ENCODE peak calls at places on chromosomes 3 and 15, in four cellular contexts. V, M, H and I are unnamed samples.

GRCh38 chr3:51672083-51672475 is 1.0 kb downstream of the TEX264 start:
- DNase-seq in V (no peak), M (no peak), H (no peak), I (no peak)

GRCh38 chr15:40338921-40339620 is 1.7 kb downstream of the CCDC9B start:
- DNase-seq in V (no peak), M (peak; percentile 85), H (no peak), I (no peak)

GRCh38 chr15:69160976-69161877 is 792 bp downstream of the GLCE start:
- DNase-seq in V (peak; percentile 17), M (peak; percentile 30), H (no peak), I (peak; percentile 37)

GRCh38 chr3:56838441-56838840 is 36.7 kb upstream of the ARHGEF3 start:
- DNase-seq in V (no peak), M (no peak), H (no peak), I (no peak)

GRCh38 chr15:61697796-61698195 is 362.5 kb downstream of the VPS13C start:
- DNase-seq in V (no peak), M (no peak), H (no peak), I (no peak)

GRCh38 chr3:71857926-71858325 is 73.0 kb upstream of the PROK2 start:
- DNase-seq in V (no peak), M (no peak), H (no peak), I (no peak)

GRCh38 chr3:4751057-4752051 is 227.9 kb upstream of the BHLHE40 start:
- DNase-seq in V (no peak), M (peak; percentile 25), H (no peak), I (no peak)

GRCh38 chr15:73989001-73989798 is 2.9 kb downstream of the STOML1 start:
- DNase-seq in V (no peak), M (no peak), H (no peak), I (no peak)

GRCh38 chr15:100849021-100849831 is 30.4 kb upstream of the ALDH1A3 start:
- DNase-seq in V (peak; percentile 37), M (no peak), H (no peak), I (no peak)

GRCh38 chr3:196661400-196661799 is 21.9 kb downstream of the NRROS start:
- DNase-seq in V (no peak), M (no peak), H (no peak), I (no peak)

GRCh38 chr15:74311734-74312444 is 55.6 kb downstream of the CYP11A1 start:
- DNase-seq in V (peak; percentile 85), M (peak; percentile 34), H (no peak), I (peak; percentile 39)

GRCh38 chr15:45138814-45139765 is 9.3 kb downstream of the DUOX1 start:
- DNase-seq in V (no peak), M (no peak), H (no peak), I (no peak)

GRCh38 chr15:62533687-62534086 is 368.6 kb upstream of the C2CD4B start:
- DNase-seq in V (no peak), M (no peak), H (no peak), I (no peak)

GRCh38 chr15:58987501-58988010 is at the start of gene RNF111:
- DNase-seq in V (peak; percentile 91), M (peak; percentile 93), H (peak; percentile 90), I (peak; percentile 76)

GRCh38 chr3:52286777-52287110 is 884 bp upstream of the GLYCTK start:
- DNase-seq in V (no peak), M (peak; percentile 61), H (no peak), I (no peak)

GRCh38 chr3:29922990-29923746 is 642.3 kb downstream of the RBMS3 start:
- DNase-seq in V (no peak), M (peak; percentile 54), H (no peak), I (no peak)

GRCh38 chr3:4360817-4361216 is 57.6 kb downstream of the SETMAR start:
- DNase-seq in V (no peak), M (no peak), H (no peak), I (no peak)

GRCh38 chr15:34358367-34358766 is 8.6 kb downstream of the LPCAT4 start:
- DNase-seq in V (peak; percentile 56), M (no peak), H (no peak), I (peak; percentile 19)

DNA sequence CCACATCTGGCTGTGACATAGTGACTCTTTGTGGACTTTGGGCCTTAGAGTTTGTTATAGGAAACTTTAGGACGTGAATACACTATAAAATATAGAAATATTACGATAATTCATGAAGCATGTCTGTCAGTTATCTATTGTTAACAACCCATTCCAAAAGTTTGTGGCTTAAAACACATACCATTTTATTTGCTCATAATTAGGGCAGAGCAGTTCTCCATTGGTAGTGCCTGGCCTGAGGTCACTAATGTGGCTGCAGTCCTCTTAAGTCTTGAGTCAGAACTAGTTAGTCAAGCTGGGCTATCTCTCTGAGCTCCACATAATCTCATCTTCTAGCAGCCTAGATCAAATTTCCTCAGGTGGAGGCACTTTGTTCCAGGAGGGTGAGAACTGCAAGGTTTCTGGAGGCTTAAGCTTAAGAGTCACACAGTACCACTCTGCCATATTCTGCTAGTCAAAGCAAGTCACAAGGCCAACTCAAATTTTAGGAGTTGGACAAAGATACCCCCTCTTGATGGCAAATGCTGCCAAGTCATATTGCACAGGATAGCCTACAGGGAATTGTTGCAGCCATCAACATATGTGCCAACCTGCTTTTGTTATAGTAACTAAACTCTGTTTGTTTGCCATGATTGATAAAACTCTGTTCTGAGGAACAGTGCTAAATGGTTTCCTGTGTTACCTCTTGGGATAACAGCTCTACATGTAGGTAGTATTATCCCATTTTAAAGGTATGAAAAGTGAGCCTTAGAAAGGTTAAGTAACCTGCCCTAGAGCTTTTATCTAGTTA is 8.7 kb downstream of the ATXN7 start:
- DNase-seq in V (no peak), M (no peak), H (no peak), I (no peak)
- TF ChIP-seq FOXK2 in V (no peak), M (no peak), H (no peak), I (no peak)

GRCh38 chr15:80012060-80012726 is 41.2 kb upstream of the BCL2A1 start:
- DNase-seq in V (no peak), M (no peak), H (no peak), I (no peak)

GRCh38 chr15:80007532-80007931 is 36.5 kb upstream of the BCL2A1 start:
- DNase-seq in V (no peak), M (peak; percentile 70), H (no peak), I (no peak)

GRCh38 chr15:80015156-80015555 is 44.2 kb upstream of the BCL2A1 start:
- DNase-seq in V (no peak), M (no peak), H (no peak), I (no peak)

GRCh38 chr15:80010131-80010673 is 39.2 kb upstream of the BCL2A1 start:
- DNase-seq in V (no peak), M (no peak), H (no peak), I (no peak)
- TF ChIP-seq TARDBP in V (no peak), M (no peak), H (no peak), I (no peak)

DNA sequence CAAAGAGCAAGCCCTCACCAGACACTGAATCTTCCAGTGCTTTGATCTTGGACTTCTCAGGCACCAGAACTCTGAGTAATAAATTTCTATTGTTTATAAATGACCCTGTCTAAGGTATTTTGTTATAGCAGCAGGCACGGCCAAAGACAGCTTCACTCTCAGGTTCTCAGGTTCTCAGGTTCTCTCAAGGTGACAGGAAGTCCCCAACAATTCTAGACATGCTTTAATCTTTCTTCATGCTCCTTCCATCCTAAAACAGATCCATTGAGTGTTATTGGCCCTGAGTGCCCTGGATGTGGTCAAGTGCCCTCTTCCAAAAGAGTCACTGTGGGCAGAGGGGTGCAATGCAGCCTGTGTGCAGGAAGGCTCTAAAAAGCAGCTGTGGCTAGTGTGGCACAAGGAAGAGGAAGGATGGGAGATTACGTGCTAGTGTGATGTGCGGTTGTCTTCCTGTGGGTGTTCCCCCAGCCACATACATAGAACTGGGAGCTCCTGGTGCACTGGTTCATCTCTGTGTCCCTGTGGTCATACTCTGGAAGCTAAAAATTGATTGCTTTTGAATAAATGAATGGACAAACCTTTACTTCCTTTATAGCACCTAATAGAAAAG is 11.0 kb upstream of the RAB7A start:
- DNase-seq in V (no peak), M (no peak), H (no peak), I (no peak)
- TF ChIP-seq BHLHE40 in V (no peak), M (no peak), H (no peak), I (no peak)

DNA sequence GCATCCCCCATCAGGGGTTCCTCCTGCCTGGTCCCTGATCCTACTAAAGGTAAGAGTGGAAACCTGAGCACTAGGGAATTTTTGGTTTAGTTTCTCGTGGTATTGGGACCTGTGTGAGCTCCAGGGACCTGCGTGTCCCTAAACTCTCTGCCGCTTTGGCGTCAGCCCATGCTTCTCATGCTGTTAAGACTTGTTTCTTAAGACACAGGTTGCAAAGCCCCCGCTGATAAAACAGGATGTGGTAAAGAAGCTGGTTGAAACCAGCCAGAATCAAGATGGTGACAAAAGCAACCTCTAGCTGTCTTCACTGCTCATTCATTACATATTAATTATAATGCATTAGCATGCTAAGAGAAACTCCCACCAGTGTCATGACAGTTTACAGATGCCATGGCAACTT is 64.6 kb downstream of the LYZL4 start:
- DNase-seq in V (no peak), M (no peak), H (no peak), I (no peak)
- TF ChIP-seq FOXK2 in V (no peak), M (no peak), H (no peak), I (no peak)